ENCODE peak calls at places on chromosomes 3 and 15, in eight cellular contexts. One of them, this sample, is unnamed.

GRCh38 chr3:49346797-49347251 is 7.0 kb upstream of the USP4 start:
- DNase-seq in psoas muscle: no peak
- DNase-seq in left lung: no peak
- DNase-seq in ovary: no peak
- DNase-seq in HCT116: no peak
- DNase-seq in adrenal gland: no peak
- DNase-seq in fibroblast of lung: peak; percentile 84
- DNase-seq in uterus: no peak
- DNase-seq in this sample: peak; percentile 70

GRCh38 chr15:68816795-68817303 is 3.8 kb downstream of the ANP32A start:
- DNase-seq in adrenal gland: no peak
- DNase-seq in uterus: no peak
- DNase-seq in psoas muscle: no peak
- DNase-seq in HCT116: no peak
- DNase-seq in ovary: peak; percentile 29
- DNase-seq in left lung: no peak
- DNase-seq in fibroblast of lung: no peak
- DNase-seq in this sample: no peak

GRCh38 chr15:49741721-49742120 is 120.9 kb downstream of the DTWD1 start:
- DNase-seq in fibroblast of lung: no peak
- DNase-seq in HCT116: no peak
- DNase-seq in ovary: no peak
- DNase-seq in psoas muscle: no peak
- DNase-seq in adrenal gland: no peak
- DNase-seq in left lung: no peak
- DNase-seq in uterus: no peak
- DNase-seq in this sample: no peak

GRCh38 chr3:184636774-184637316 is 75.0 kb downstream of the MAGEF1 start:
- DNase-seq in fibroblast of lung: peak; percentile 86
- DNase-seq in ovary: no peak
- DNase-seq in HCT116: no peak
- DNase-seq in psoas muscle: no peak
- DNase-seq in left lung: no peak
- DNase-seq in adrenal gland: no peak
- DNase-seq in uterus: no peak
- DNase-seq in this sample: peak; percentile 70

GRCh38 chr15:76996526-76997401 is 1.8 kb downstream of the PSTPIP1 start:
- DNase-seq in psoas muscle: peak; percentile 52
- DNase-seq in adrenal gland: no peak
- DNase-seq in ovary: peak; percentile 38
- DNase-seq in uterus: peak; percentile 26
- DNase-seq in fibroblast of lung: peak; percentile 44
- DNase-seq in left lung: peak; percentile 50
- DNase-seq in HCT116: no peak
- DNase-seq in this sample: peak; percentile 33

GRCh38 chr3:142649996-142650693 is 54.0 kb downstream of the PLS1 start:
- DNase-seq in fibroblast of lung: peak; percentile 29
- DNase-seq in adrenal gland: no peak
- DNase-seq in ovary: no peak
- DNase-seq in psoas muscle: no peak
- DNase-seq in uterus: no peak
- DNase-seq in left lung: no peak
- DNase-seq in HCT116: no peak
- DNase-seq in this sample: no peak

GRCh38 chr3:179796421-179796820 is 143.6 kb downstream of the USP13 start:
- DNase-seq in HCT116: no peak
- DNase-seq in fibroblast of lung: no peak
- DNase-seq in adrenal gland: no peak
- DNase-seq in psoas muscle: no peak
- DNase-seq in ovary: no peak
- DNase-seq in left lung: no peak
- DNase-seq in uterus: no peak
- DNase-seq in this sample: no peak

GRCh38 chr3:77426531-77426930 is 386.6 kb downstream of the ROBO2 start:
- DNase-seq in adrenal gland: no peak
- DNase-seq in left lung: no peak
- DNase-seq in ovary: no peak
- DNase-seq in uterus: no peak
- DNase-seq in HCT116: no peak
- DNase-seq in psoas muscle: no peak
- DNase-seq in fibroblast of lung: no peak
- DNase-seq in this sample: no peak

GRCh38 chr15:38069506-38069905 is 135.1 kb downstream of the TMCO5A start:
- DNase-seq in uterus: peak; percentile 17
- DNase-seq in psoas muscle: no peak
- DNase-seq in ovary: peak; percentile 29
- DNase-seq in left lung: peak; percentile 72
- DNase-seq in adrenal gland: peak; percentile 29
- DNase-seq in HCT116: no peak
- DNase-seq in fibroblast of lung: peak; percentile 91
- DNase-seq in this sample: peak; percentile 72

GRCh38 chr3:99825239-99825638 is 7.6 kb downstream of the CMSS1 start:
- DNase-seq in psoas muscle: no peak
- DNase-seq in HCT116: no peak
- DNase-seq in fibroblast of lung: peak; percentile 66
- DNase-seq in left lung: no peak
- DNase-seq in uterus: no peak
- DNase-seq in ovary: no peak
- DNase-seq in adrenal gland: no peak
- DNase-seq in this sample: no peak

GRCh38 chr3:193729601-193730000 is 136.6 kb downstream of the OPA1 start:
- DNase-seq in HCT116: no peak
- DNase-seq in ovary: no peak
- DNase-seq in fibroblast of lung: no peak
- DNase-seq in psoas muscle: no peak
- DNase-seq in left lung: no peak
- DNase-seq in adrenal gland: no peak
- DNase-seq in uterus: no peak
- DNase-seq in this sample: peak; percentile 15

GRCh38 chr3:111732248-111732879 is 126.7 kb upstream of the PHLDB2 start:
- DNase-seq in adrenal gland: no peak
- DNase-seq in left lung: no peak
- DNase-seq in fibroblast of lung: no peak
- DNase-seq in ovary: no peak
- DNase-seq in HCT116: no peak
- DNase-seq in uterus: no peak
- DNase-seq in psoas muscle: no peak
- DNase-seq in this sample: no peak

GRCh38 chr3:146223401-146224373 is 27.2 kb downstream of the PLSCR4 start:
- DNase-seq in fibroblast of lung: peak; percentile 24
- DNase-seq in psoas muscle: no peak
- DNase-seq in left lung: no peak
- DNase-seq in adrenal gland: no peak
- DNase-seq in HCT116: no peak
- DNase-seq in uterus: no peak
- DNase-seq in ovary: no peak
- DNase-seq in this sample: no peak

GRCh38 chr3:16802382-16802781 is 82.4 kb upstream of the PLCL2 start:
- DNase-seq in ovary: no peak
- DNase-seq in fibroblast of lung: no peak
- DNase-seq in HCT116: no peak
- DNase-seq in adrenal gland: no peak
- DNase-seq in uterus: no peak
- DNase-seq in left lung: no peak
- DNase-seq in psoas muscle: no peak
- DNase-seq in this sample: no peak

GRCh38 chr3:79032686-79033318 is 735.0 kb downstream of the ROBO1 start:
- DNase-seq in ovary: no peak
- DNase-seq in left lung: no peak
- DNase-seq in adrenal gland: no peak
- DNase-seq in psoas muscle: no peak
- DNase-seq in uterus: no peak
- DNase-seq in HCT116: no peak
- DNase-seq in fibroblast of lung: peak; percentile 52
- DNase-seq in this sample: peak; percentile 48

GRCh38 chr3:148863814-148864213 is 1.3 kb upstream of the CPA3 start:
- DNase-seq in ovary: no peak
- DNase-seq in psoas muscle: no peak
- DNase-seq in adrenal gland: no peak
- DNase-seq in fibroblast of lung: no peak
- DNase-seq in uterus: no peak
- DNase-seq in HCT116: no peak
- DNase-seq in left lung: no peak
- DNase-seq in this sample: no peak

GRCh38 chr15:31367021-31367729 is 40.5 kb downstream of the KLF13 start:
- DNase-seq in left lung: no peak
- DNase-seq in ovary: no peak
- DNase-seq in psoas muscle: no peak
- DNase-seq in fibroblast of lung: no peak
- DNase-seq in uterus: no peak
- DNase-seq in adrenal gland: peak; percentile 38
- DNase-seq in HCT116: no peak
- DNase-seq in this sample: no peak

GRCh38 chr3:47324278-47324865 is 41.6 kb downstream of the KLHL18 start:
- DNase-seq in left lung: peak; percentile 47
- DNase-seq in uterus: peak; percentile 59
- DNase-seq in fibroblast of lung: peak; percentile 72
- DNase-seq in ovary: peak; percentile 73
- DNase-seq in psoas muscle: peak; percentile 23
- DNase-seq in HCT116: peak; percentile 48
- DNase-seq in adrenal gland: peak; percentile 71
- DNase-seq in this sample: peak; percentile 38

GRCh38 chr3:13046569-13047279 is 26.5 kb downstream of the IQSEC1 start:
- DNase-seq in HCT116: no peak
- DNase-seq in left lung: no peak
- DNase-seq in uterus: no peak
- DNase-seq in ovary: no peak
- DNase-seq in adrenal gland: no peak
- DNase-seq in fibroblast of lung: no peak
- DNase-seq in psoas muscle: no peak
- DNase-seq in this sample: no peak

GRCh38 chr3:13045245-13045903 is 27.9 kb downstream of the IQSEC1 start:
- DNase-seq in fibroblast of lung: no peak
- DNase-seq in uterus: no peak
- DNase-seq in HCT116: no peak
- DNase-seq in left lung: no peak
- DNase-seq in psoas muscle: no peak
- DNase-seq in ovary: no peak
- DNase-seq in adrenal gland: no peak
- DNase-seq in this sample: no peak

GRCh38 chr3:13045904-13046568 is 27.2 kb downstream of the IQSEC1 start:
- DNase-seq in psoas muscle: no peak
- DNase-seq in fibroblast of lung: no peak
- DNase-seq in adrenal gland: no peak
- DNase-seq in uterus: no peak
- DNase-seq in left lung: peak; percentile 53
- DNase-seq in HCT116: no peak
- DNase-seq in ovary: no peak
- DNase-seq in this sample: no peak

GRCh38 chr3:13049400-13049799 is 23.8 kb downstream of the IQSEC1 start:
- DNase-seq in HCT116: no peak
- DNase-seq in ovary: no peak
- DNase-seq in left lung: no peak
- DNase-seq in psoas muscle: no peak
- DNase-seq in fibroblast of lung: no peak
- DNase-seq in uterus: no peak
- DNase-seq in adrenal gland: no peak
- DNase-seq in this sample: no peak

GRCh38 chr3:13047296-13048165 is 25.7 kb downstream of the IQSEC1 start:
- DNase-seq in psoas muscle: no peak
- DNase-seq in HCT116: no peak
- DNase-seq in fibroblast of lung: no peak
- DNase-seq in ovary: no peak
- DNase-seq in uterus: no peak
- DNase-seq in adrenal gland: no peak
- DNase-seq in left lung: no peak
- DNase-seq in this sample: no peak
- H3K4me1 ChIP-seq in psoas muscle: no peaks in the 10 kb centered on the region
- H3K4me1 ChIP-seq in HCT116: no peaks in the 10 kb centered on the region
- H3K4me1 ChIP-seq in fibroblast of lung: no peaks in the 10 kb centered on the region
- H3K4me1 ChIP-seq in ovary: no peaks in the 10 kb centered on the region
- H3K4me1 ChIP-seq in uterus: no peaks in the 10 kb centered on the region
- H3K4me1 ChIP-seq in adrenal gland: no peaks in the 10 kb centered on the region
- H3K4me1 ChIP-seq in left lung: peaks cover 13% of the 10 kb centered on the region
- H3K4me1 ChIP-seq in this sample: no peaks in the 10 kb centered on the region

DNA sequence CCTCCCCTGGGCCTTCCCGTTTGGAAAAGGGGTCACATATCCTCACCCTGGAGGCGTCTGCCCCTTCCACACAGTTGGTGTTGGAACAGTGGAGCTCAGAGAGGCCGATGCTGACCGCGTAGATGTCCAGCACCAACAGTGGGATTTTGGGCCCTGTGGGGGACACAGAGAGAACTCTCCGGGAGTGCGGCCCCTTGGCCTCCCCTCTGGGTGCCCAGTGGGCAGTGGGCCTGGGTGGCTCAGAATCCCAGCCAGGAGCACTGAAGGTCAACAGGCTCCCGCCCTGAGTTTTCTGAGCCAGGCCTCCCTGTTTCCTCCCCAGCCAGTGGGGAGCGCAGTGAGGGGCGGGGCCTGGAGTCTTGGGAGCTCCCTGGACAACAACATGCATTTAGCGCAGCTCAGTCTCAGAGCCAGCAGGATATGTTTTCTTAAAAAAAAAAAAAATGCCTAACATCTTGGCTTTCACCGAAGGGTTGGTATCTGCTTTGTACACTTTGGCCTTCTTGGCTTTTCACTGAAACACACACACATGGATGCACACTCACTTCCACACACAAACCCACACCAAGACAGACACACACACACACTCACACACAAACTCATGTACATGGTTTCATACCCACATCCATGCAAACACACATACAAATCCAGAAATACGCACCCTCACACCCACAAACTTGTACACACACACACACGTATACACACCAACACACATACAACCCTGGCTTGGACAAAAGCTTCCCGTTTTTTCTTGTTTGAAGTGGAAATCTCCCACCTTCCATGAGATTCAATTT is 562 bp upstream of the ISLR start:
- DNase-seq in uterus: peak; percentile 85
- DNase-seq in fibroblast of lung: peak; percentile 35
- DNase-seq in psoas muscle: peak; percentile 74
- DNase-seq in adrenal gland: peak; percentile 48
- DNase-seq in ovary: peak; percentile 87
- DNase-seq in HCT116: no peak
- DNase-seq in left lung: peak; percentile 60
- DNase-seq in this sample: no peak
- H3K27ac ChIP-seq in uterus: peak overlapping the region; percentile 94
- H3K27ac ChIP-seq in fibroblast of lung: no peak overlapping the region
- H3K27ac ChIP-seq in psoas muscle: peak overlapping the region; percentile 53
- H3K27ac ChIP-seq in adrenal gland: peak overlapping the region; percentile 77
- H3K27ac ChIP-seq in ovary: peak overlapping the region; percentile 89
- H3K27ac ChIP-seq in HCT116: no peak overlapping the region
- H3K27ac ChIP-seq in left lung: peak overlapping the region; percentile 82
- H3K27ac ChIP-seq in this sample: no peak overlapping the region

GRCh38 chr3:46087871-46088270 is 60.6 kb upstream of the XCR1 start:
- DNase-seq in ovary: no peak
- DNase-seq in adrenal gland: no peak
- DNase-seq in psoas muscle: no peak
- DNase-seq in HCT116: no peak
- DNase-seq in left lung: no peak
- DNase-seq in uterus: no peak
- DNase-seq in fibroblast of lung: peak; percentile 22
- DNase-seq in this sample: no peak
- TF ChIP-seq CTCF in ovary: no peak
- TF ChIP-seq CTCF in adrenal gland: no peak
- TF ChIP-seq CTCF in psoas muscle: no peak
- TF ChIP-seq CTCF in HCT116: no peak
- TF ChIP-seq CTCF in left lung: no peak
- TF ChIP-seq CTCF in uterus: no peak
- TF ChIP-seq CTCF in fibroblast of lung: peak; percentile 50
- TF ChIP-seq CTCF in this sample: peak; percentile 48

GRCh38 chr15:97623091-97623661 is 337.3 kb upstream of the ARRDC4 start:
- DNase-seq in adrenal gland: no peak
- DNase-seq in psoas muscle: no peak
- DNase-seq in left lung: no peak
- DNase-seq in ovary: no peak
- DNase-seq in fibroblast of lung: no peak
- DNase-seq in uterus: no peak
- DNase-seq in HCT116: no peak
- DNase-seq in this sample: no peak

GRCh38 chr15:97627634-97628033 is 332.9 kb upstream of the ARRDC4 start:
- DNase-seq in psoas muscle: no peak
- DNase-seq in ovary: no peak
- DNase-seq in HCT116: no peak
- DNase-seq in uterus: no peak
- DNase-seq in adrenal gland: no peak
- DNase-seq in left lung: no peak
- DNase-seq in fibroblast of lung: no peak
- DNase-seq in this sample: no peak
- H3K4me1 ChIP-seq in psoas muscle: no peaks in the 10 kb centered on the region
- H3K4me1 ChIP-seq in ovary: no peaks in the 10 kb centered on the region
- H3K4me1 ChIP-seq in HCT116: no peaks in the 10 kb centered on the region
- H3K4me1 ChIP-seq in uterus: no peaks in the 10 kb centered on the region
- H3K4me1 ChIP-seq in adrenal gland: no peaks in the 10 kb centered on the region
- H3K4me1 ChIP-seq in left lung: no peaks in the 10 kb centered on the region
- H3K4me1 ChIP-seq in fibroblast of lung: no peaks in the 10 kb centered on the region
- H3K4me1 ChIP-seq in this sample: no peaks in the 10 kb centered on the region